ENCODE peak calls at places on chromosomes 6 and 20, in six cellular contexts. D is astrocyte of the spinal cord, Y is body of pancreas, E is left lung, U is mammary epithelial cell, S is kidney epithelial cell. K is an unnamed sample.

GRCh38 chr6:137873273-137873762 is 6.3 kb downstream of the TNFAIP3 start:
- DNase-seq in E (no peak), U (peak), S (peak), Y (peak), D (peak), K (no peak)

GRCh38 chr6:74366634-74367033 is 670.6 kb downstream of the CD109 start:
- DNase-seq in E (no peak), Y (no peak), U (peak), D (peak), S (no peak), K (no peak)

GRCh38 chr6:110755411-110755834 is 59.8 kb downstream of the CDK19 start:
- DNase-seq in Y (no peak), U (no peak), S (no peak), D (peak), E (no peak), K (no peak)

GRCh38 chr20:2984956-2985661 is 58.3 kb upstream of the GNRH2 start:
- DNase-seq in U (peak), D (peak), S (peak), Y (no peak), E (no peak), K (no peak)

GRCh38 chr6:99467509-99468106 is 42.5 kb upstream of the PNISR start:
- DNase-seq in E (no peak), U (no peak), S (no peak), Y (no peak), D (peak), K (no peak)

GRCh38 chr20:6626805-6627204 is 140.7 kb upstream of the BMP2 start:
- DNase-seq in U (no peak), Y (no peak), S (no peak), E (no peak), D (no peak), K (no peak)

GRCh38 chr6:166998256-166999144 is 697 bp upstream of the CEP43 start:
- DNase-seq in Y (peak), S (peak), U (peak), D (no peak), E (peak), K (peak)

GRCh38 chr20:1456300-1456699 is 10.3 kb downstream of the NSFL1C start:
- DNase-seq in E (no peak), U (no peak), S (no peak), Y (no peak), D (peak), K (no peak)

GRCh38 chr20:40676466-40676865 is 12.6 kb downstream of the MAFB start:
- DNase-seq in S (no peak), Y (no peak), U (no peak), D (no peak), E (no peak), K (peak)

GRCh38 chr20:25486377-25486776 is 78.9 kb downstream of the GINS1 start:
- DNase-seq in Y (no peak), E (peak), U (no peak), S (no peak), D (peak), K (no peak)

GRCh38 chr20:51469578-51470520 is 72.7 kb downstream of the NFATC2 start:
- DNase-seq in D (no peak), S (no peak), U (no peak), E (no peak), Y (no peak), K (no peak)

GRCh38 chr6:34696189-34696738 is 303 bp downstream of the ILRUN start:
- DNase-seq in D (peak), Y (peak), U (peak), E (peak), S (no peak), K (peak)

GRCh38 chr20:21026951-21027350 is 79.2 kb downstream of the LINC00237 start:
- DNase-seq in S (no peak), U (no peak), D (no peak), E (no peak), Y (no peak), K (no peak)

DNA sequence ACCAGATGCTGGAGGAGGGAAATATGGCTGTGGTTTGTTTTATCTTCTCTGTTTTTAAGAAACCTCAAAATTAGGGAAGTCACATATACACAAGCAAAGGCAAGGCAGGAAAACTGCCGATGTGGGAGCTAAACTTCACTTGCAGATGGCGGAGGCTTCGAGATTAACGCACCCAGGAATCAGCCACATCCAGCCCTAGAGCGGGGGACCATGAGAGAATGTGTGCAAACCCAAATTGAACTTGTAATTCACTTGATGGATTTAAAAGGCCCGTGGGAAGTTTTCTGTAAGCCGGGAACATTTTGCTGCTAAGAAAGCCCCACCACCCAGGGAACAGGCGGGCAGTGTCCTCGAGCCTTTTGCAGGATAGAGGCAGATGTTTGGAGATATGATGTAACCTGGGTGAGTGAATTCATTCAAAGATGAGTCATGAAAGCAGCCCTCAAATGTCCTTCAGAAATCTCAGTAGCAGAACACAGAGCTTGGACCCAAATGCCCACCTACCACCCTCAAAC is 39.9 kb downstream of the PREX1 start:
- DNase-seq in S (peak), U (peak), Y (peak), D (peak), E (no peak), K (no peak)
- H3K4me3 ChIP-seq in S (no peak), U (no peak), Y (no peak), D (no peak), E (no peak), K (no peak)

GRCh38 chr6:43627008-43627825 is 1.8 kb downstream of the GTPBP2 start:
- DNase-seq in D (peak), Y (peak), U (peak), S (peak), E (peak), K (peak)
- H3K4me3 ChIP-seq in D (peak), Y (no peak), U (peak), S (no peak), E (no peak), K (no peak)

DNA sequence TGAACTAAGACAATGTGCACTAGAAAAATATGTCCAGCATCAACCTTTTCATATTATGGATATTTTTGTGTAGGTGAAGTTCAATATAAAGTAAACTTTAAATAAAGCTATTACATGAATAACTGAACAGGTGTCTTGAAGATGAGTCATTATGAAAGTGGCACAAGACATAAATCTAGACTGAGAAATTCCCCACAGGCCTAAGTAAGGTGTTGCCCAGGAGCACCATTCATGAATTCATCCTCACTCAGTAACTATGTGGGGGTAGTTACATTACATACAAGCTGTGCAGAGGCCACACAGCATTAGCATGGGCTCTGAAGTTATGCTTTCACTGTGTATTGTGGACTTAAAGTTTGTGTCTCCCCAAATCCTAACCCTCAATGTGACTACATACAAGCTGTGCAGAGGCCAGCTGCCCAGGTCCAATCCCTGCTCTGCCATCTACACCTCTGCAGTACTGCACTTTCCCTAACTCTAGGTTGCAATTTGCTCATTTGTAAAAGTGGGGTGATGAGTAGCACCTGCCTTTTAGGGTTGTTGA is 65.9 kb downstream of the BCAS1 start:
- DNase-seq in U (peak), Y (no peak), D (no peak), S (no peak), E (no peak), K (no peak)
- H3K4me3 ChIP-seq in U (no peak), Y (no peak), D (no peak), S (no peak), E (no peak), K (no peak)

DNA sequence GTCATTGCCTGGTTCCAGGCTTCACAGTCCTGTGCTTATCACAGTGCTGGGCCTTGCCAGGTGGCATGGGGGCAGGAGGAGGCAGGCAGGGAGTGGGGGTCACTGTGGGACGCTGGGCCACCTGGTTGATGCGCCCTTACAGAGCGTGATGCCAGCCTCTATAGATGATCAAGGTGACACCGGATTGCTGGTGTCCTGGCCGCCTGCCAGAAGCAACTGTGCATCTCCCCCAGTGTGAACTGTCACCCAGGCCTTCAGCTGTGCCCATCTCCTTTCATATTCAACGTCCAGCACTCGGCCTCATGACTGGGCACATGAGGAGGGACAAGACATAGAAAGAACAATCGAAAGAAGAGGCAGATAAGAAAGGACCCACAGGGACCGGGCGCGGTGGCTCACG is 318.9 kb downstream of the TAF4 start:
- DNase-seq in Y (no peak), U (no peak), S (no peak), D (no peak), E (peak), K (no peak)
- H3K4me3 ChIP-seq in Y (no peak), U (no peak), S (no peak), D (no peak), E (no peak), K (no peak)

DNA sequence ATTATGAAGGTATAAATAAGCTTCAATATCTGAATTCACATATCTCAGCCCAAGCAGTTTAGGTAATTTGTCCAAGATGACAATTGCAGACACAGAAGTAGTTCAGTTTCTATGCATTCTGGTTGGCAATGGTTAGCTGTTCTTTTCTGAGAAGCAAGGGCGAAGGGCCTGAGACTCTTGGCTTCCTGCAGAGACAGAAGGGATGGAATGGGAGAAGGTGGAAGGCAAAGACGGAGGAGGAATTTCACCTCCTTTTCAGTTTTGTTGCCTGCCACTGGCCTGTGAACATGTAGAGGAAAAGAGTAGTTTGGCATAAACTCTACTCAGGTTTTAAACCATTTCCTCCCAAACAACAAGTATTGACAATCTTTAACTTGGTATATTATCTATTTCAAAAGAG is 180.7 kb upstream of the HS3ST5 start:
- DNase-seq in D (no peak), U (no peak), S (no peak), Y (no peak), E (no peak), K (no peak)
- H3K4me3 ChIP-seq in D (no peak), U (no peak), S (no peak), Y (no peak), E (no peak), K (no peak)

GRCh38 chr6:107695061-107695715 is 128.9 kb downstream of the SCML4 start:
- DNase-seq in E (no peak), S (no peak), D (no peak), Y (no peak), U (no peak), K (peak)

GRCh38 chr6:107690546-107690863 is 133.6 kb downstream of the SCML4 start:
- DNase-seq in Y (no peak), D (peak), S (no peak), U (no peak), E (no peak), K (peak)

GRCh38 chr6:107690864-107691661 is 133.1 kb downstream of the SCML4 start:
- DNase-seq in U (no peak), D (peak), E (no peak), Y (no peak), S (no peak), K (no peak)

GRCh38 chr6:107689881-107690545 is 134.1 kb downstream of the SCML4 start:
- DNase-seq in Y (no peak), U (no peak), E (no peak), D (no peak), S (no peak), K (no peak)

GRCh38 chr6:107692351-107692750 is 131.8 kb downstream of the SCML4 start:
- DNase-seq in U (no peak), Y (no peak), S (no peak), D (peak), E (no peak), K (peak)
- H3K4me3 ChIP-seq in U (no peak), Y (no peak), S (no peak), D (no peak), E (no peak), K (no peak)

K was measured in lower leg skin.